ENCODE peak calls at places on chromosome 17, in ten cellular contexts. A, P, K, C, E, T, G, H, I and O are unnamed samples.
A peak's percentile ranks its signal among the peaks of the same experiment; 100 is the strongest.

GRCh38 chr17:41967921-41968578 is 1.5 kb downstream of the CNP start:
- DNase-seq in A (no peak), P (no peak), K (no peak), C (no peak), E (no peak), T (no peak), G (no peak), H (no peak), I (peak; percentile 57), O (no peak)

GRCh38 chr17:42284020-42284369 is 4.3 kb upstream of the STAT5A start:
- DNase-seq in A (no peak), P (no peak), K (no peak), C (no peak), E (no peak), T (no peak), G (no peak), H (no peak), I (peak; percentile 12), O (peak; percentile 48)

GRCh38 chr17:27810902-27811557 is 10.7 kb upstream of the NOS2 start:
- DNase-seq in A (no peak), P (peak; percentile 24), K (no peak), C (no peak), E (peak; percentile 63), T (no peak), G (no peak), H (peak; percentile 48), I (no peak), O (no peak)

GRCh38 chr17:12290207-12290606 is 269.5 kb downstream of the MAP2K4 start:
- DNase-seq in A (no peak), P (no peak), K (no peak), C (no peak), E (no peak), T (no peak), G (no peak), H (no peak), I (no peak), O (no peak)

GRCh38 chr17:64216385-64217248 is 46.4 kb downstream of the TEX2 start:
- DNase-seq in A (no peak), P (no peak), K (no peak), C (no peak), E (peak; percentile 26), T (no peak), G (no peak), H (peak; percentile 70), I (peak; percentile 64), O (no peak)

GRCh38 chr17:47948706-47949196 is 7.4 kb downstream of the PNPO start:
- DNase-seq in A (no peak), P (no peak), K (no peak), C (no peak), E (peak; percentile 57), T (no peak), G (no peak), H (no peak), I (no peak), O (no peak)

GRCh38 chr17:4899341-4900230 is at the start of gene C17orf107:
- DNase-seq in A (peak; percentile 97), P (peak; percentile 80), K (peak; percentile 94), C (no peak), E (no peak), T (no peak), G (peak; percentile 97), H (peak; percentile 68), I (peak; percentile 75), O (peak; percentile 88)

GRCh38 chr17:80468781-80469533 is 7.5 kb downstream of the NPTX1 start:
- DNase-seq in A (no peak), P (no peak), K (no peak), C (no peak), E (no peak), T (no peak), G (no peak), H (no peak), I (no peak), O (no peak)

GRCh38 chr17:3879591-3880417 is 13.0 kb downstream of the CAMKK1 start:
- DNase-seq in A (no peak), P (no peak), K (no peak), C (no peak), E (no peak), T (no peak), G (no peak), H (no peak), I (no peak), O (no peak)